ENCODE peak calls at places on chromosomes 6 and 20, in ten cellular contexts. Y is globus pallidus; R is stimulated activated CD8-positive, alpha-beta memory T cell treated with anti-CD3 and anti-CD28 coated beads, Interleukin-2, amount 100 ng/mL, for 1 hour; V is CD8-positive, alpha-beta T cell; J is HFFc6; A is T-helper 2 cell; X is iPS-NIHi11; I is naive thymus-derived CD4-positive, alpha-beta T cell; G is progenitor cell of endocrine pancreas; H is hypothalamus. K is an unnamed sample.

GRCh38 chr6:1326535-1327121 is 14.7 kb downstream of the FOXQ1 start:
- DNase-seq in R (no peak), I (no peak), G (no peak), X (no peak), J (no peak), A (no peak), Y (no peak), H (no peak), V (no peak), K (no peak)

GRCh38 chr6:134421496-134421895 is 103.6 kb upstream of the SGK1 start:
- DNase-seq in R (no peak), Y (no peak), J (peak), X (no peak), H (no peak), G (no peak), I (no peak), A (no peak), V (no peak), K (no peak)

GRCh38 chr20:14223806-14224205 is 113.6 kb downstream of the FLRT3 start:
- DNase-seq in I (no peak), Y (no peak), A (no peak), G (no peak), X (no peak), V (no peak), R (no peak), J (no peak), H (no peak), K (no peak)

GRCh38 chr20:12570371-12570770 is 438.4 kb upstream of the SPTLC3 start:
- DNase-seq in X (peak), J (no peak), R (no peak), H (no peak), V (no peak), G (no peak), Y (peak), A (no peak), I (no peak), K (peak)

GRCh38 chr6:30562470-30563425 is 5.7 kb downstream of the PRR3 start:
- DNase-seq in A (no peak), V (no peak), G (no peak), H (no peak), I (no peak), X (no peak), J (no peak), R (no peak), Y (no peak), K (no peak)

GRCh38 chr6:25369450-25370086 is 90.4 kb downstream of the CARMIL1 start:
- DNase-seq in R (no peak), G (no peak), J (no peak), V (peak), I (peak), Y (peak), A (no peak), X (no peak), H (no peak), K (no peak)

GRCh38 chr6:29933955-29934354 is 8.4 kb upstream of the HLA-A start:
- DNase-seq in G (no peak), R (no peak), I (no peak), H (no peak), Y (no peak), V (no peak), A (no peak), J (no peak), X (no peak), K (no peak)

GRCh38 chr6:23262864-23263263 is 693.5 kb downstream of the HDGFL1 start:
- DNase-seq in A (no peak), V (no peak), J (no peak), H (no peak), I (no peak), R (no peak), X (no peak), Y (no peak), G (no peak), K (no peak)

GRCh38 chr6:4943716-4944115 is 60.1 kb downstream of the RPP40 start:
- DNase-seq in Y (no peak), H (no peak), X (no peak), G (no peak), A (no peak), V (no peak), I (no peak), J (no peak), R (no peak), K (no peak)

GRCh38 chr20:12914804-12915203 is 94.0 kb upstream of the SPTLC3 start:
- DNase-seq in Y (no peak), J (no peak), A (no peak), V (no peak), H (no peak), X (no peak), I (no peak), G (no peak), R (no peak), K (no peak)

GRCh38 chr6:56378966-56379608 is 131.7 kb upstream of the COL21A1 start:
- DNase-seq in X (no peak), Y (no peak), H (no peak), J (no peak), V (no peak), G (no peak), I (no peak), A (no peak), R (no peak), K (no peak)

GRCh38 chr6:50527985-50528384 is 185.3 kb upstream of the TFAP2D start:
- DNase-seq in G (no peak), H (no peak), A (no peak), V (no peak), Y (no peak), J (no peak), I (no peak), X (no peak), R (no peak), K (no peak)

GRCh38 chr6:93849857-93850256 is 430.5 kb upstream of the EPHA7 start:
- DNase-seq in A (no peak), V (no peak), H (no peak), R (no peak), J (no peak), Y (no peak), X (no peak), I (no peak), G (no peak), K (no peak)

GRCh38 chr6:98633886-98634285 is 200.5 kb upstream of the POU3F2 start:
- DNase-seq in A (no peak), G (no peak), I (no peak), H (no peak), Y (no peak), X (no peak), J (no peak), R (no peak), V (no peak), K (no peak)

GRCh38 chr20:36575066-36575743 is 1.8 kb downstream of the TGIF2 start:
- DNase-seq in I (no peak), J (peak), R (no peak), X (peak), H (peak), G (no peak), A (no peak), V (peak), Y (no peak), K (peak)

GRCh38 chr20:59696476-59696875 is 92.1 kb downstream of the PHACTR3 start:
- DNase-seq in V (no peak), Y (peak), R (no peak), J (no peak), I (no peak), X (no peak), A (no peak), G (no peak), H (peak), K (no peak)

GRCh38 chr6:24666616-24667377 is at the start of the genes ACOT13 and TDP2:
- DNase-seq in V (peak), J (peak), H (peak), X (peak), A (peak), Y (peak), I (peak), R (peak), G (peak), K (peak)

GRCh38 chr6:129744201-129744879 is 34.4 kb upstream of the ARHGAP18 start:
- DNase-seq in G (no peak), J (peak), R (no peak), H (no peak), I (no peak), X (peak), A (no peak), Y (no peak), V (no peak), K (no peak)